ENCODE peak calls at places on chromosomes 3 and 15, in four cellular contexts. Z, U, J and V are unnamed samples.
A peak's percentile ranks its signal among the peaks of the same experiment; 100 is the strongest.

GRCh38 chr15:101371519-101371918 is 76.5 kb upstream of the SNRPA1 start:
- DNase-seq in J (no peak), Z (no peak), U (no peak), V (no peak)

GRCh38 chr3:138686771-138687221 is 78.2 kb downstream of the FAIM start:
- DNase-seq in U (peak; percentile 52), Z (no peak), J (no peak), V (no peak)

GRCh38 chr15:67130673-67131601 is 65.5 kb downstream of the SMAD3 start:
- DNase-seq in J (peak; percentile 76), U (no peak), Z (no peak), V (no peak)

GRCh38 chr3:98980915-98981596 is 79.6 kb upstream of the DCBLD2 start:
- DNase-seq in Z (no peak), U (peak; percentile 51), J (no peak), V (no peak)

GRCh38 chr3:130850044-130850797 is 43.7 kb upstream of the ATP2C1 start:
- DNase-seq in Z (no peak), U (peak; percentile 1), J (peak; percentile 26), V (peak; percentile 79)

GRCh38 chr15:74962671-74963070 is 6.1 kb upstream of the RPP25 start:
- DNase-seq in U (no peak), J (no peak), Z (no peak), V (no peak)

GRCh38 chr3:183192650-183193300 is 30.2 kb upstream of the LAMP3 start:
- DNase-seq in Z (no peak), U (no peak), J (no peak), V (no peak)

GRCh38 chr3:52325686-52326085 is 9.6 kb downstream of the DNAH1 start:
- DNase-seq in J (no peak), Z (no peak), U (no peak), V (no peak)

GRCh38 chr15:68725736-68726135 is 95.0 kb downstream of the ANP32A start:
- DNase-seq in U (no peak), J (peak; percentile 60), Z (no peak), V (peak; percentile 88)

GRCh38 chr3:190375671-190376070 is 12.3 kb upstream of the CLDN16 start:
- DNase-seq in Z (no peak), U (no peak), J (no peak), V (no peak)

GRCh38 chr15:56772868-56773639 is 39.7 kb upstream of the ZNF280D start:
- DNase-seq in J (no peak), Z (no peak), U (peak; percentile 42), V (no peak)

GRCh38 chr3:56802411-56802745 is 629 bp upstream of the ARHGEF3 start:
- DNase-seq in U (no peak), J (no peak), Z (no peak), V (no peak)

GRCh38 chr15:101536875-101537405 is 47.4 kb upstream of the PCSK6 start:
- DNase-seq in U (no peak), J (no peak), Z (no peak), V (no peak)

GRCh38 chr15:70792171-70792573 is 28.8 kb upstream of the UACA start:
- DNase-seq in J (no peak), U (peak; percentile 80), Z (no peak), V (no peak)

GRCh38 chr3:11699083-11699427 is 55.3 kb upstream of the VGLL4 start:
- DNase-seq in U (no peak), Z (no peak), J (no peak), V (no peak)

GRCh38 chr15:65856821-65857455 is 12.4 kb upstream of the RAB11A start:
- DNase-seq in U (peak; percentile 77), J (peak; percentile 75), Z (no peak), V (peak; percentile 73)